ENCODE peak calls at places on chromosome 14, in seven cellular contexts. P is Calu3, U is hypothalamus, A is B cell, E is HCT116, S is GM13977, R is NCI-H774. Y is an unnamed sample.

GRCh38 chr14:31829256-31829923 is 247.7 kb upstream of the ARHGAP5 start:
- DNase-seq in A (no peak), E (no peak), U (no peak), P (no peak), S (no peak), R (no peak), Y (no peak)

GRCh38 chr14:61438036-61438435 is 116.7 kb downstream of the PRKCH start:
- DNase-seq in E (no peak), A (no peak), U (no peak), R (no peak), P (no peak), S (no peak), Y (no peak)

GRCh38 chr14:33657478-33657877 is 293.4 kb downstream of the EGLN3 start:
- DNase-seq in P (no peak), U (no peak), R (no peak), S (no peak), E (no peak), A (no peak), Y (no peak)

GRCh38 chr14:90551733-90552464 is 155.1 kb downstream of the CALM1 start:
- DNase-seq in R (no peak), P (no peak), S (no peak), U (no peak), A (no peak), E (no peak), Y (no peak)

GRCh38 chr14:68785817-68786490 is 6.9 kb downstream of the ZFP36L1 start:
- DNase-seq in R (no peak), S (no peak), E (no peak), A (peak), U (no peak), P (no peak), Y (no peak)

GRCh38 chr14:32731249-32731648 is 207.4 kb upstream of the NPAS3 start:
- DNase-seq in A (no peak), E (no peak), P (no peak), R (no peak), S (no peak), U (no peak), Y (no peak)

GRCh38 chr14:92529895-92530294 is 16.3 kb downstream of the RIN3 start:
- DNase-seq in S (no peak), A (no peak), U (no peak), R (no peak), P (no peak), E (no peak), Y (no peak)

GRCh38 chr14:94682061-94682516 is 69.9 kb downstream of the SERPINA3 start:
- DNase-seq in S (no peak), A (no peak), R (no peak), E (no peak), U (no peak), P (no peak), Y (no peak)

GRCh38 chr14:103521438-103521961 is 1.1 kb downstream of the CKB start:
- DNase-seq in U (no peak), S (peak), R (peak), E (no peak), P (no peak), A (peak), Y (no peak)

GRCh38 chr14:103353391-103353790 is 19.4 kb downstream of the EIF5 start:
- DNase-seq in E (no peak), A (no peak), S (no peak), R (no peak), P (no peak), U (no peak), Y (no peak)

GRCh38 chr14:90850487-90850886 is 34.3 kb upstream of the TTC7B start:
- DNase-seq in R (no peak), S (no peak), U (no peak), E (peak), A (no peak), P (peak), Y (no peak)

GRCh38 chr14:31205681-31206535 is 1.7 kb downstream of the HECTD1 start:
- DNase-seq in S (no peak), A (peak), U (no peak), P (no peak), E (no peak), R (no peak), Y (peak)

Y was measured in NCI-H2029.